ENCODE peak calls at places on chromosomes 6 and 20, in five cellular contexts. I is IMR-90, M is KG1, N is left cardiac atrium, R is astrocyte. E is an unnamed sample.

GRCh38 chr6:136703331-136703846 is 88.9 kb downstream of the MAP3K5 start:
- DNase-seq in M (no peak), I (no peak), N (no peak), R (no peak), E (peak; percentile 4)

GRCh38 chr6:20192625-20193024 is 19.6 kb downstream of the MBOAT1 start:
- DNase-seq in N (no peak), I (no peak), M (no peak), R (no peak), E (no peak)

GRCh38 chr6:129141499-129141898 is 258.6 kb downstream of the LAMA2 start:
- DNase-seq in R (no peak), M (no peak), N (no peak), I (peak; percentile 21), E (peak; percentile 47)

GRCh38 chr6:161406633-161407032 is 132.8 kb upstream of the AGPAT4 start:
- DNase-seq in M (no peak), N (no peak), I (peak; percentile 88), R (peak; percentile 91), E (peak; percentile 96)

GRCh38 chr6:105038259-105038658 is 81.4 kb downstream of the LIN28B start:
- DNase-seq in N (no peak), M (no peak), R (no peak), I (no peak), E (no peak)

GRCh38 chr6:1055015-1055921 is 256.6 kb upstream of the FOXQ1 start:
- DNase-seq in M (no peak), N (no peak), I (no peak), R (no peak), E (no peak)

GRCh38 chr20:35264755-35265154 is 13.2 kb downstream of the MMP24OS start:
- DNase-seq in N (no peak), I (peak; percentile 22), M (no peak), R (peak; percentile 33), E (no peak)

GRCh38 chr6:17267586-17267985 is 13.6 kb upstream of the RBM24 start:
- DNase-seq in N (no peak), I (no peak), M (no peak), R (peak; percentile 22), E (peak; percentile 25)

GRCh38 chr20:32040142-32040953 is 11.7 kb upstream of the HCK start:
- DNase-seq in N (peak; percentile 48), R (no peak), M (peak; percentile 68), I (no peak), E (no peak)

GRCh38 chr6:169807219-169807618 is 55.8 kb downstream of the ERMARD start:
- DNase-seq in M (no peak), R (no peak), I (no peak), N (no peak), E (no peak)

GRCh38 chr6:67361264-67361663 is 1273.8 kb upstream of the ADGRB3 start:
- DNase-seq in I (no peak), N (no peak), R (no peak), M (no peak), E (no peak)

GRCh38 chr6:159084493-159085091 is 39.8 kb upstream of the TAGAP start:
- DNase-seq in R (peak; percentile 77), I (peak; percentile 72), N (no peak), M (no peak), E (peak; percentile 87)

GRCh38 chr20:50399917-50400704 is 110.1 kb upstream of the PTPN1 start:
- DNase-seq in R (no peak), M (no peak), I (peak; percentile 60), N (no peak), E (no peak)

GRCh38 chr20:63539441-63540370 is 2.5 kb upstream of the PTK6 start:
- DNase-seq in M (no peak), I (no peak), N (no peak), R (no peak), E (no peak)

GRCh38 chr20:63314015-63314471 is 21.1 kb downstream of the COL20A1 start:
- DNase-seq in N (peak; percentile 26), R (no peak), I (no peak), M (no peak), E (no peak)

GRCh38 chr20:7015257-7015656 is 247.8 kb downstream of the BMP2 start:
- DNase-seq in N (no peak), I (no peak), R (no peak), M (no peak), E (no peak)

GRCh38 chr6:52603000-52603795 is 26.3 kb upstream of the TRAM2 start:
- DNase-seq in M (no peak), R (peak; percentile 70), I (peak; percentile 83), N (no peak), E (peak; percentile 91)

GRCh38 chr6:3569817-3570216 is 113.0 kb upstream of the SLC22A23 start:
- DNase-seq in R (no peak), I (no peak), M (no peak), N (no peak), E (no peak)

GRCh38 chr6:156699017-156699421 is 78.2 kb upstream of the ARID1B start:
- DNase-seq in N (no peak), R (peak; percentile 82), I (peak; percentile 91), M (no peak), E (peak; percentile 89)

GRCh38 chr20:50429412-50429811 is 80.8 kb upstream of the PTPN1 start:
- DNase-seq in I (no peak), N (no peak), M (no peak), R (no peak), E (no peak)

GRCh38 chr20:63366658-63367360 is 5.7 kb upstream of the CHRNA4 start:
- DNase-seq in M (no peak), R (no peak), I (no peak), N (no peak), E (no peak)

GRCh38 chr20:59141818-59142581 is 21.6 kb upstream of the ZNF831 start:
- DNase-seq in R (no peak), N (no peak), I (peak; percentile 2), M (no peak), E (no peak)

GRCh38 chr20:59743767-59744485 is 139.6 kb downstream of the PHACTR3 start:
- DNase-seq in M (no peak), I (no peak), N (no peak), R (no peak), E (no peak)

GRCh38 chr6:139580592-139581484 is 206.4 kb upstream of the CITED2 start:
- DNase-seq in N (no peak), M (no peak), R (no peak), I (no peak), E (no peak)

GRCh38 chr6:4313044-4313686 is 177.8 kb upstream of the ECI2 start:
- DNase-seq in I (peak; percentile 92), M (no peak), R (peak; percentile 95), N (peak; percentile 61), E (peak; percentile 98)

GRCh38 chr20:50586531-50587232 is 76.5 kb downstream of the PTPN1 start:
- DNase-seq in I (no peak), M (no peak), N (no peak), R (no peak), E (no peak)

GRCh38 chr6:132614554-132614953 is 9.5 kb downstream of the TAAR2 start:
- DNase-seq in M (no peak), N (no peak), I (no peak), R (no peak), E (no peak)

GRCh38 chr6:108944707-108945685 is 96.8 kb downstream of the ARMC2 start:
- DNase-seq in R (peak; percentile 91), N (peak; percentile 79), M (no peak), I (peak; percentile 93), E (peak; percentile 94)

GRCh38 chr6:119526609-119527605 is 177.3 kb upstream of the MAN1A1 start:
- DNase-seq in M (no peak), N (no peak), I (no peak), R (no peak), E (peak; percentile 9)

GRCh38 chr6:80547827-80548226 is 441.4 kb downstream of the BCKDHB start:
- DNase-seq in R (peak; percentile 93), I (peak; percentile 94), M (no peak), N (no peak), E (peak; percentile 95)

GRCh38 chr20:24825591-24825990 is 123.5 kb upstream of the CST7 start:
- DNase-seq in R (no peak), M (no peak), N (no peak), I (no peak), E (no peak)

GRCh38 chr6:99801805-99802204 is 192.2 kb downstream of the MCHR2 start:
- DNase-seq in M (no peak), I (no peak), N (no peak), R (no peak), E (no peak)

GRCh38 chr20:20956586-20956985 is 149.6 kb downstream of the LINC00237 start:
- DNase-seq in I (no peak), M (no peak), R (no peak), N (no peak), E (no peak)

E was measured in cardiac fibroblast.